ENCODE peak calls at places on chromosome 20, in eight cellular contexts. One of them, this sample, is unnamed.

GRCh38 chr20:46200582-46201570 is 82.8 kb downstream of the CD40 start:
- DNase-seq in kidney epithelial cell: no peak
- DNase-seq in nephron progenitor cell: no peak
- DNase-seq in neural progenitor cell: peak; percentile 79
- DNase-seq in AG10803: no peak
- DNase-seq in activated B cell treated with CpG ODN at 0.5 μM for 24 hours: no peak
- DNase-seq in psoas muscle: no peak
- DNase-seq in fibroblast of lung: no peak
- DNase-seq in this sample: no peak

GRCh38 chr20:3658708-3659491 is 4.3 kb downstream of the GFRA4 start:
- DNase-seq in activated B cell treated with CpG ODN at 0.5 μM for 24 hours: no peak
- DNase-seq in neural progenitor cell: no peak
- DNase-seq in nephron progenitor cell: no peak
- DNase-seq in fibroblast of lung: no peak
- DNase-seq in kidney epithelial cell: no peak
- DNase-seq in AG10803: no peak
- DNase-seq in psoas muscle: no peak
- DNase-seq in this sample: peak; percentile 27

GRCh38 chr20:33359399-33360261 is 41.7 kb downstream of the CDK5RAP1 start:
- DNase-seq in AG10803: no peak
- DNase-seq in kidney epithelial cell: no peak
- DNase-seq in neural progenitor cell: no peak
- DNase-seq in psoas muscle: no peak
- DNase-seq in fibroblast of lung: no peak
- DNase-seq in activated B cell treated with CpG ODN at 0.5 μM for 24 hours: no peak
- DNase-seq in nephron progenitor cell: no peak
- DNase-seq in this sample: no peak

GRCh38 chr20:33559994-33560393 is 70.1 kb downstream of the CBFA2T2 start:
- DNase-seq in AG10803: no peak
- DNase-seq in fibroblast of lung: no peak
- DNase-seq in activated B cell treated with CpG ODN at 0.5 μM for 24 hours: no peak
- DNase-seq in nephron progenitor cell: no peak
- DNase-seq in neural progenitor cell: no peak
- DNase-seq in kidney epithelial cell: no peak
- DNase-seq in psoas muscle: no peak
- DNase-seq in this sample: no peak

GRCh38 chr20:60255426-60255825 is 297.2 kb downstream of the CDH26 start:
- DNase-seq in AG10803: no peak
- DNase-seq in neural progenitor cell: peak; percentile 4
- DNase-seq in activated B cell treated with CpG ODN at 0.5 μM for 24 hours: no peak
- DNase-seq in fibroblast of lung: no peak
- DNase-seq in psoas muscle: no peak
- DNase-seq in kidney epithelial cell: no peak
- DNase-seq in nephron progenitor cell: no peak
- DNase-seq in this sample: no peak

GRCh38 chr20:2749951-2750342 is 50.5 kb downstream of the CPXM1 start:
- DNase-seq in psoas muscle: no peak
- DNase-seq in AG10803: no peak
- DNase-seq in nephron progenitor cell: no peak
- DNase-seq in kidney epithelial cell: no peak
- DNase-seq in activated B cell treated with CpG ODN at 0.5 μM for 24 hours: no peak
- DNase-seq in fibroblast of lung: no peak
- DNase-seq in neural progenitor cell: no peak
- DNase-seq in this sample: no peak

GRCh38 chr20:10970109-10970508 is 296.3 kb upstream of the JAG1 start:
- DNase-seq in fibroblast of lung: peak; percentile 72
- DNase-seq in activated B cell treated with CpG ODN at 0.5 μM for 24 hours: no peak
- DNase-seq in AG10803: no peak
- DNase-seq in psoas muscle: no peak
- DNase-seq in nephron progenitor cell: no peak
- DNase-seq in kidney epithelial cell: no peak
- DNase-seq in neural progenitor cell: no peak
- DNase-seq in this sample: no peak

GRCh38 chr20:2624190-2624589 is 28.2 kb upstream of the NOP56 start:
- DNase-seq in AG10803: no peak
- DNase-seq in neural progenitor cell: no peak
- DNase-seq in psoas muscle: peak; percentile 73
- DNase-seq in fibroblast of lung: no peak
- DNase-seq in activated B cell treated with CpG ODN at 0.5 μM for 24 hours: no peak
- DNase-seq in kidney epithelial cell: no peak
- DNase-seq in nephron progenitor cell: no peak
- DNase-seq in this sample: no peak

GRCh38 chr20:38692436-38693411 is 31.6 kb upstream of the SLC32A1 start:
- DNase-seq in activated B cell treated with CpG ODN at 0.5 μM for 24 hours: no peak
- DNase-seq in fibroblast of lung: peak; percentile 56
- DNase-seq in psoas muscle: no peak
- DNase-seq in AG10803: peak; percentile 49
- DNase-seq in neural progenitor cell: peak; percentile 95
- DNase-seq in nephron progenitor cell: peak; percentile 92
- DNase-seq in kidney epithelial cell: peak; percentile 26
- DNase-seq in this sample: peak; percentile 71

GRCh38 chr20:20360464-20360863 is 7.4 kb upstream of the INSM1 start:
- DNase-seq in activated B cell treated with CpG ODN at 0.5 μM for 24 hours: no peak
- DNase-seq in nephron progenitor cell: peak; percentile 57
- DNase-seq in kidney epithelial cell: peak; percentile 7
- DNase-seq in neural progenitor cell: peak; percentile 76
- DNase-seq in AG10803: peak; percentile 60
- DNase-seq in psoas muscle: no peak
- DNase-seq in fibroblast of lung: peak; percentile 53
- DNase-seq in this sample: no peak

GRCh38 chr20:63418617-63419016 is 53.8 kb downstream of the KCNQ2 start:
- DNase-seq in neural progenitor cell: no peak
- DNase-seq in AG10803: no peak
- DNase-seq in kidney epithelial cell: no peak
- DNase-seq in psoas muscle: no peak
- DNase-seq in fibroblast of lung: no peak
- DNase-seq in nephron progenitor cell: no peak
- DNase-seq in activated B cell treated with CpG ODN at 0.5 μM for 24 hours: no peak
- DNase-seq in this sample: no peak

GRCh38 chr20:63417213-63418120 is 55.0 kb downstream of the KCNQ2 start:
- DNase-seq in neural progenitor cell: peak; percentile 29
- DNase-seq in nephron progenitor cell: no peak
- DNase-seq in activated B cell treated with CpG ODN at 0.5 μM for 24 hours: no peak
- DNase-seq in kidney epithelial cell: no peak
- DNase-seq in psoas muscle: no peak
- DNase-seq in AG10803: no peak
- DNase-seq in fibroblast of lung: no peak
- DNase-seq in this sample: no peak

GRCh38 chr20:63421094-63421692 is 51.3 kb downstream of the KCNQ2 start:
- DNase-seq in kidney epithelial cell: no peak
- DNase-seq in nephron progenitor cell: no peak
- DNase-seq in fibroblast of lung: no peak
- DNase-seq in AG10803: no peak
- DNase-seq in neural progenitor cell: no peak
- DNase-seq in activated B cell treated with CpG ODN at 0.5 μM for 24 hours: no peak
- DNase-seq in psoas muscle: no peak
- DNase-seq in this sample: no peak

GRCh38 chr20:63420359-63421093 is 51.9 kb downstream of the KCNQ2 start:
- DNase-seq in fibroblast of lung: no peak
- DNase-seq in psoas muscle: no peak
- DNase-seq in kidney epithelial cell: no peak
- DNase-seq in neural progenitor cell: no peak
- DNase-seq in activated B cell treated with CpG ODN at 0.5 μM for 24 hours: no peak
- DNase-seq in nephron progenitor cell: no peak
- DNase-seq in AG10803: no peak
- DNase-seq in this sample: no peak

DNA sequence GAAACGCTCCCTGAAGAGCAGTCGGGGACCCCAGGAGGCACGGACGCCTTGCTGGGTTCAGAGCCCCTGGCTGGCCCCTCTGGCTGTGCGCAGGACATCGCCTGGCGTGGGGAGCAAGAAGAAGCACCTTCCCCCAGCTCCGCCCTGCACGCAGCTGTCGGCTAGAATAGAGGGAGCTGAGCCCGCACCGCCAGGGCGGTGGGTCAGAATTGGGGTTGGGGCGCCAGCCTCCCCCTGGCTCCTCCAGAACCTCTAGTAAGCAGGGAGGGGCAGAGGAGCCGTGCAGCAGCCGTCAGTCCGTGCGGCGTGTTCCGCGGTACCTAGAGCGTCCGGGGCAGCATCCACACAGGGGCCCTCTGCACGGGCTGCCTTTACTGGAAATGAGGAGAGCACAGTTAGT is 53.2 kb downstream of the KCNQ2 start:
- DNase-seq in psoas muscle: no peak
- DNase-seq in activated B cell treated with CpG ODN at 0.5 μM for 24 hours: no peak
- DNase-seq in fibroblast of lung: no peak
- DNase-seq in neural progenitor cell: no peak
- DNase-seq in AG10803: no peak
- DNase-seq in nephron progenitor cell: no peak
- DNase-seq in kidney epithelial cell: no peak
- DNase-seq in this sample: no peak
- TF ChIP-seq CTCF in psoas muscle: no peak
- TF ChIP-seq CTCF in activated B cell treated with CpG ODN at 0.5 μM for 24 hours: no peak
- TF ChIP-seq CTCF in fibroblast of lung: no peak
- TF ChIP-seq CTCF in neural progenitor cell: no peak
- TF ChIP-seq CTCF in AG10803: no peak
- TF ChIP-seq CTCF in nephron progenitor cell: no peak
- TF ChIP-seq CTCF in kidney epithelial cell: no peak
- TF ChIP-seq CTCF in this sample: no peak

GRCh38 chr20:45080867-45081616 is 19.9 kb downstream of the KCNS1 start:
- DNase-seq in activated B cell treated with CpG ODN at 0.5 μM for 24 hours: no peak
- DNase-seq in kidney epithelial cell: no peak
- DNase-seq in AG10803: no peak
- DNase-seq in psoas muscle: no peak
- DNase-seq in neural progenitor cell: no peak
- DNase-seq in nephron progenitor cell: no peak
- DNase-seq in fibroblast of lung: no peak
- DNase-seq in this sample: no peak
- TF ChIP-seq CTCF in activated B cell treated with CpG ODN at 0.5 μM for 24 hours: no peak
- TF ChIP-seq CTCF in kidney epithelial cell: peak; percentile 33
- TF ChIP-seq CTCF in AG10803: peak; percentile 53
- TF ChIP-seq CTCF in psoas muscle: peak; percentile 5
- TF ChIP-seq CTCF in neural progenitor cell: peak; percentile 22
- TF ChIP-seq CTCF in nephron progenitor cell: peak; percentile 21
- TF ChIP-seq CTCF in fibroblast of lung: peak; percentile 42
- TF ChIP-seq CTCF in this sample: no peak

GRCh38 chr20:13700761-13701160 is 62.0 kb upstream of the TASP1 start:
- DNase-seq in kidney epithelial cell: no peak
- DNase-seq in activated B cell treated with CpG ODN at 0.5 μM for 24 hours: no peak
- DNase-seq in nephron progenitor cell: no peak
- DNase-seq in neural progenitor cell: no peak
- DNase-seq in fibroblast of lung: no peak
- DNase-seq in psoas muscle: no peak
- DNase-seq in AG10803: no peak
- DNase-seq in this sample: no peak

GRCh38 chr20:13708234-13708633 is 69.5 kb upstream of the TASP1 start:
- DNase-seq in neural progenitor cell: no peak
- DNase-seq in fibroblast of lung: no peak
- DNase-seq in activated B cell treated with CpG ODN at 0.5 μM for 24 hours: no peak
- DNase-seq in nephron progenitor cell: no peak
- DNase-seq in AG10803: no peak
- DNase-seq in kidney epithelial cell: no peak
- DNase-seq in psoas muscle: no peak
- DNase-seq in this sample: no peak

GRCh38 chr20:13701486-13701885 is 62.8 kb upstream of the TASP1 start:
- DNase-seq in nephron progenitor cell: no peak
- DNase-seq in neural progenitor cell: no peak
- DNase-seq in kidney epithelial cell: no peak
- DNase-seq in psoas muscle: no peak
- DNase-seq in AG10803: no peak
- DNase-seq in fibroblast of lung: no peak
- DNase-seq in activated B cell treated with CpG ODN at 0.5 μM for 24 hours: no peak
- DNase-seq in this sample: no peak

GRCh38 chr20:13703265-13703664 is 64.5 kb upstream of the TASP1 start:
- DNase-seq in nephron progenitor cell: no peak
- DNase-seq in kidney epithelial cell: no peak
- DNase-seq in AG10803: no peak
- DNase-seq in fibroblast of lung: no peak
- DNase-seq in activated B cell treated with CpG ODN at 0.5 μM for 24 hours: no peak
- DNase-seq in neural progenitor cell: no peak
- DNase-seq in psoas muscle: no peak
- DNase-seq in this sample: no peak
- TF ChIP-seq CTCF in nephron progenitor cell: no peak
- TF ChIP-seq CTCF in kidney epithelial cell: no peak
- TF ChIP-seq CTCF in AG10803: no peak
- TF ChIP-seq CTCF in fibroblast of lung: no peak
- TF ChIP-seq CTCF in activated B cell treated with CpG ODN at 0.5 μM for 24 hours: no peak
- TF ChIP-seq CTCF in neural progenitor cell: peak; percentile 16
- TF ChIP-seq CTCF in psoas muscle: no peak
- TF ChIP-seq CTCF in this sample: no peak

DNA sequence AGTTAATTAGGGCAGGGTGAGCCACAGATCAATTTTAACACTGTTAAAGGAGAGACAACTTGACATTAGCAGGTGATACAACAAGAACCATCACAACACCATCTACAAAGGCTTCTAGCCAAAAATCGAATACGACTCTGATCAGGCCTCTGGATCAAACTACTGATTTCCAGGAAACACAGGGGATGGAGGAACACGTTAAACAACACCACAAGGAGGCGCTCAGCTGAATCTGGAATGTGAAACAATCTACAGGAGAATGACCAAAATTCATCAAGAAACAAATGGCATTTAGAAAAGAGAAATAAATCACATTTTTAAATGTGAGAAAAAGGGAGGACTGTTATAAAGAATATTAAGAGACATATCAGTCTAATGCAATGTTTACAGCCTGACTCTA is 13.5 kb upstream of the MAFB start:
- DNase-seq in fibroblast of lung: no peak
- DNase-seq in AG10803: no peak
- DNase-seq in nephron progenitor cell: no peak
- DNase-seq in activated B cell treated with CpG ODN at 0.5 μM for 24 hours: no peak
- DNase-seq in neural progenitor cell: no peak
- DNase-seq in psoas muscle: no peak
- DNase-seq in kidney epithelial cell: no peak
- DNase-seq in this sample: no peak
- TF ChIP-seq CTCF in fibroblast of lung: no peak
- TF ChIP-seq CTCF in AG10803: peak; percentile 32
- TF ChIP-seq CTCF in nephron progenitor cell: no peak
- TF ChIP-seq CTCF in activated B cell treated with CpG ODN at 0.5 μM for 24 hours: no peak
- TF ChIP-seq CTCF in neural progenitor cell: no peak
- TF ChIP-seq CTCF in psoas muscle: no peak
- TF ChIP-seq CTCF in kidney epithelial cell: peak; percentile 4
- TF ChIP-seq CTCF in this sample: no peak

GRCh38 chr20:36052117-36052513 is 83.7 kb downstream of the CNBD2 start:
- DNase-seq in kidney epithelial cell: no peak
- DNase-seq in fibroblast of lung: no peak
- DNase-seq in nephron progenitor cell: no peak
- DNase-seq in neural progenitor cell: no peak
- DNase-seq in activated B cell treated with CpG ODN at 0.5 μM for 24 hours: no peak
- DNase-seq in psoas muscle: no peak
- DNase-seq in AG10803: no peak
- DNase-seq in this sample: no peak
- TF ChIP-seq CTCF in kidney epithelial cell: no peak
- TF ChIP-seq CTCF in fibroblast of lung: no peak
- TF ChIP-seq CTCF in nephron progenitor cell: no peak
- TF ChIP-seq CTCF in neural progenitor cell: no peak
- TF ChIP-seq CTCF in activated B cell treated with CpG ODN at 0.5 μM for 24 hours: no peak
- TF ChIP-seq CTCF in psoas muscle: no peak
- TF ChIP-seq CTCF in AG10803: no peak
- TF ChIP-seq CTCF in this sample: no peak

GRCh38 chr20:58651823-58652605 is 931 bp downstream of the STX16 start:
- DNase-seq in kidney epithelial cell: no peak
- DNase-seq in AG10803: peak; percentile 71
- DNase-seq in nephron progenitor cell: peak; percentile 41
- DNase-seq in fibroblast of lung: peak; percentile 85
- DNase-seq in neural progenitor cell: peak; percentile 73
- DNase-seq in psoas muscle: peak; percentile 62
- DNase-seq in activated B cell treated with CpG ODN at 0.5 μM for 24 hours: peak; percentile 42
- DNase-seq in this sample: no peak
- TF ChIP-seq CTCF in kidney epithelial cell: no peak
- TF ChIP-seq CTCF in AG10803: peak; percentile 22
- TF ChIP-seq CTCF in nephron progenitor cell: no peak
- TF ChIP-seq CTCF in fibroblast of lung: no peak
- TF ChIP-seq CTCF in neural progenitor cell: no peak
- TF ChIP-seq CTCF in psoas muscle: no peak
- TF ChIP-seq CTCF in activated B cell treated with CpG ODN at 0.5 μM for 24 hours: no peak
- TF ChIP-seq CTCF in this sample: no peak

GRCh38 chr20:9353916-9354276 is 160.5 kb upstream of the LAMP5 start:
- DNase-seq in activated B cell treated with CpG ODN at 0.5 μM for 24 hours: no peak
- DNase-seq in AG10803: peak; percentile 83
- DNase-seq in psoas muscle: no peak
- DNase-seq in fibroblast of lung: no peak
- DNase-seq in neural progenitor cell: no peak
- DNase-seq in nephron progenitor cell: no peak
- DNase-seq in kidney epithelial cell: no peak
- DNase-seq in this sample: no peak
- TF ChIP-seq CTCF in activated B cell treated with CpG ODN at 0.5 μM for 24 hours: no peak
- TF ChIP-seq CTCF in AG10803: peak; percentile 6
- TF ChIP-seq CTCF in psoas muscle: no peak
- TF ChIP-seq CTCF in fibroblast of lung: no peak
- TF ChIP-seq CTCF in neural progenitor cell: no peak
- TF ChIP-seq CTCF in nephron progenitor cell: no peak
- TF ChIP-seq CTCF in kidney epithelial cell: no peak
- TF ChIP-seq CTCF in this sample: no peak